ENCODE peak calls at places on chromosomes 5 and 9, in five cellular contexts. B, C, P, W and R are unnamed samples. For H3K4me1, the result is how much of the 10 kb centered on the place peaks cover.

GRCh38 chr5:154267516-154267915 is 77.0 kb downstream of the GALNT10 start:
- DNase-seq in B (no peak), C (no peak), P (no peak), W (no peak), R (no peak)

GRCh38 chr5:53478411-53479044 is 1.9 kb upstream of the FST start:
- DNase-seq in B (peak), C (no peak), P (peak), W (peak), R (no peak)

GRCh38 chr9:131366745-131367401 is 27.0 kb upstream of the PRRC2B start:
- DNase-seq in B (peak), C (peak), P (no peak), W (no peak), R (peak)

GRCh38 chr5:89878140-89878570 is 531.4 kb downstream of the CETN3 start:
- DNase-seq in B (peak), C (peak), P (no peak), W (no peak), R (peak)

GRCh38 chr5:179416114-179416730 is 71.0 kb upstream of the ADAMTS2 start:
- DNase-seq in B (no peak), C (peak), P (no peak), W (no peak), R (no peak)

GRCh38 chr9:90894956-90895687 is 93.5 kb downstream of the SYK start:
- DNase-seq in B (no peak), C (no peak), P (no peak), W (no peak), R (peak)

GRCh38 chr9:4760122-4760521 is 19.1 kb upstream of the AK3 start:
- DNase-seq in B (no peak), C (no peak), P (no peak), W (no peak), R (no peak)

GRCh38 chr9:35096035-35096849 is at the start of gene PIGO:
- DNase-seq in B (peak), C (peak), P (peak), W (peak), R (peak)

GRCh38 chr5:40669606-40670005 is 10.1 kb upstream of the PTGER4 start:
- DNase-seq in B (no peak), C (no peak), P (no peak), W (no peak), R (no peak)

GRCh38 chr9:110555971-110556370 is 23.6 kb downstream of the SVEP1 start:
- DNase-seq in B (peak), C (no peak), P (peak), W (peak), R (no peak)

GRCh38 chr5:176364765-176365662 is at the start of gene ARL10:
- DNase-seq in B (no peak), C (no peak), P (peak), W (peak), R (no peak)

GRCh38 chr9:74577956-74578355 is 80.8 kb downstream of the RORB start:
- DNase-seq in B (no peak), C (no peak), P (no peak), W (no peak), R (no peak)

GRCh38 chr9:97763884-97764283 is 66.7 kb upstream of the XPA start:
- DNase-seq in B (no peak), C (no peak), P (no peak), W (no peak), R (no peak)

GRCh38 chr5:53023969-53024368 is 34.8 kb downstream of the ITGA2 start:
- DNase-seq in B (peak), C (no peak), P (no peak), W (no peak), R (peak)

GRCh38 chr5:149526855-149527590 is 24.2 kb downstream of the CSNK1A1 start:
- DNase-seq in B (no peak), C (no peak), P (no peak), W (no peak), R (no peak)
- H3K4me1 ChIP-seq in B (under half), C (under half), P (under half), W (under half), R (under half)

GRCh38 chr9:112341741-112342140 is 8.3 kb upstream of the PTBP3 start:
- DNase-seq in B (peak), C (peak), P (no peak), W (no peak), R (peak)
- H3K27ac ChIP-seq in B (no peak), C (peak), P (no peak), W (no peak), R (no peak)

GRCh38 chr9:137275937-137276756 is 1.4 kb upstream of the TOR4A start:
- DNase-seq in B (no peak), C (peak), P (no peak), W (peak), R (no peak)

GRCh38 chr9:137276757-137277328 is 683 bp upstream of the TOR4A start:
- DNase-seq in B (peak), C (peak), P (peak), W (peak), R (no peak)

GRCh38 chr9:137277329-137278041 is at the start of gene TOR4A:
- DNase-seq in B (peak), C (peak), P (peak), W (peak), R (no peak)

GRCh38 chr9:137273616-137274320 is 3.8 kb upstream of the TOR4A start:
- DNase-seq in B (no peak), C (no peak), P (no peak), W (no peak), R (no peak)

GRCh38 chr9:137275203-137275936 is 2.2 kb upstream of the TOR4A start:
- DNase-seq in B (no peak), C (peak), P (no peak), W (peak), R (no peak)
- H3K4me1 ChIP-seq in B (under half), C (under half), P (under half), W (under half), R (under half)

GRCh38 chr5:14032944-14033343 is 88.5 kb upstream of the DNAH5 start:
- DNase-seq in B (peak), C (no peak), P (no peak), W (no peak), R (no peak)

GRCh38 chr5:14036514-14036913 is 92.0 kb upstream of the DNAH5 start:
- DNase-seq in B (peak), C (peak), P (no peak), W (no peak), R (peak)

GRCh38 chr5:14035859-14036440 is 91.5 kb upstream of the DNAH5 start:
- DNase-seq in B (peak), C (peak), P (peak), W (peak), R (peak)

GRCh38 chr5:14036947-14037346 is 92.5 kb upstream of the DNAH5 start:
- DNase-seq in B (peak), C (no peak), P (no peak), W (no peak), R (peak)

GRCh38 chr5:14034991-14035390 is 90.5 kb upstream of the DNAH5 start:
- DNase-seq in B (peak), C (no peak), P (no peak), W (no peak), R (no peak)
- H3K27ac ChIP-seq in B (peak), C (peak), P (no peak), W (no peak), R (no peak)

GRCh38 chr5:126359884-126360283 is 63.3 kb upstream of the GRAMD2B start:
- DNase-seq in B (no peak), C (no peak), P (no peak), W (no peak), R (no peak)

GRCh38 chr5:126360467-126360866 is 62.7 kb upstream of the GRAMD2B start:
- DNase-seq in B (no peak), C (no peak), P (no peak), W (no peak), R (no peak)

GRCh38 chr5:126355940-126356339 is 67.3 kb upstream of the GRAMD2B start:
- DNase-seq in B (no peak), C (no peak), P (no peak), W (no peak), R (no peak)

GRCh38 chr5:126357585-126358342 is 65.4 kb upstream of the GRAMD2B start:
- DNase-seq in B (no peak), C (no peak), P (no peak), W (no peak), R (no peak)

GRCh38 chr5:126358525-126358924 is 64.7 kb upstream of the GRAMD2B start:
- DNase-seq in B (peak), C (peak), P (no peak), W (no peak), R (no peak)
- H3K4me1 ChIP-seq in B (under half), C (under half), P (under half), W (under half), R (under half)

GRCh38 chr9:37468620-37469019 is 3.4 kb upstream of the ZBTB5 start:
- DNase-seq in B (no peak), C (no peak), P (no peak), W (no peak), R (no peak)

GRCh38 chr9:37466037-37466709 is 923 bp upstream of the ZBTB5 start:
- DNase-seq in B (peak), C (no peak), P (peak), W (peak), R (no peak)

GRCh38 chr9:37465249-37466036 is at the start of gene ZBTB5:
- DNase-seq in B (peak), C (peak), P (peak), W (peak), R (peak)

GRCh38 chr9:37464426-37465248 is 613 bp downstream of the ZBTB5 start:
- DNase-seq in B (peak), C (peak), P (no peak), W (peak), R (peak)

GRCh38 chr9:37464006-37464405 is 1.2 kb downstream of the ZBTB5 start:
- DNase-seq in B (no peak), C (no peak), P (no peak), W (no peak), R (no peak)
- H3K27ac ChIP-seq in B (peak), C (peak), P (no peak), W (no peak), R (peak)